ENCODE peak calls at places on chromosomes 5 and 9, in six cellular contexts. One of them, this sample, is unnamed.

GRCh38 chr9:132896906-132897305 is 18.2 kb downstream of the SPACA9 start:
- DNase-seq in esophagus muscularis mucosa: no peak
- DNase-seq in keratinocyte: no peak
- DNase-seq in gastrocnemius medialis: no peak
- DNase-seq in epithelial cell of esophagus: no peak
- DNase-seq in AG04450: no peak
- DNase-seq in this sample: no peak

GRCh38 chr5:61824396-61824795 is 481.6 kb upstream of the KIF2A start:
- DNase-seq in keratinocyte: no peak
- DNase-seq in esophagus muscularis mucosa: peak
- DNase-seq in gastrocnemius medialis: no peak
- DNase-seq in epithelial cell of esophagus: peak
- DNase-seq in AG04450: no peak
- DNase-seq in this sample: no peak

GRCh38 chr9:7653262-7653661 is 146.3 kb downstream of the DMAC1 start:
- DNase-seq in epithelial cell of esophagus: no peak
- DNase-seq in gastrocnemius medialis: no peak
- DNase-seq in keratinocyte: no peak
- DNase-seq in AG04450: no peak
- DNase-seq in esophagus muscularis mucosa: no peak
- DNase-seq in this sample: no peak

GRCh38 chr9:133257398-133258053 is 17.5 kb downstream of the ABO start:
- DNase-seq in epithelial cell of esophagus: no peak
- DNase-seq in gastrocnemius medialis: no peak
- DNase-seq in keratinocyte: no peak
- DNase-seq in AG04450: no peak
- DNase-seq in esophagus muscularis mucosa: no peak
- DNase-seq in this sample: no peak

GRCh38 chr5:7904170-7904569 is 35.2 kb downstream of the MTRR start:
- DNase-seq in keratinocyte: peak
- DNase-seq in AG04450: peak
- DNase-seq in gastrocnemius medialis: no peak
- DNase-seq in esophagus muscularis mucosa: no peak
- DNase-seq in epithelial cell of esophagus: peak
- DNase-seq in this sample: no peak

GRCh38 chr5:90956511-90956910 is 397.9 kb downstream of the ADGRV1 start:
- DNase-seq in keratinocyte: no peak
- DNase-seq in esophagus muscularis mucosa: no peak
- DNase-seq in gastrocnemius medialis: no peak
- DNase-seq in AG04450: no peak
- DNase-seq in epithelial cell of esophagus: no peak
- DNase-seq in this sample: no peak

GRCh38 chr9:130857864-130858730 is 23.0 kb downstream of the ABL1 start:
- DNase-seq in gastrocnemius medialis: peak
- DNase-seq in epithelial cell of esophagus: peak
- DNase-seq in keratinocyte: no peak
- DNase-seq in esophagus muscularis mucosa: no peak
- DNase-seq in AG04450: peak
- DNase-seq in this sample: no peak

GRCh38 chr5:90461303-90461702 is 13.3 kb downstream of the MBLAC2 start:
- DNase-seq in gastrocnemius medialis: no peak
- DNase-seq in epithelial cell of esophagus: no peak
- DNase-seq in esophagus muscularis mucosa: no peak
- DNase-seq in AG04450: no peak
- DNase-seq in keratinocyte: no peak
- DNase-seq in this sample: no peak

GRCh38 chr9:17531642-17532254 is 47.1 kb upstream of the SH3GL2 start:
- DNase-seq in epithelial cell of esophagus: peak
- DNase-seq in keratinocyte: peak
- DNase-seq in esophagus muscularis mucosa: peak
- DNase-seq in gastrocnemius medialis: no peak
- DNase-seq in AG04450: peak
- DNase-seq in this sample: peak

GRCh38 chr5:139635606-139636206 is 12.4 kb upstream of the CXXC5 start:
- DNase-seq in AG04450: peak
- DNase-seq in gastrocnemius medialis: peak
- DNase-seq in esophagus muscularis mucosa: peak
- DNase-seq in keratinocyte: no peak
- DNase-seq in epithelial cell of esophagus: peak
- DNase-seq in this sample: peak

DNA sequence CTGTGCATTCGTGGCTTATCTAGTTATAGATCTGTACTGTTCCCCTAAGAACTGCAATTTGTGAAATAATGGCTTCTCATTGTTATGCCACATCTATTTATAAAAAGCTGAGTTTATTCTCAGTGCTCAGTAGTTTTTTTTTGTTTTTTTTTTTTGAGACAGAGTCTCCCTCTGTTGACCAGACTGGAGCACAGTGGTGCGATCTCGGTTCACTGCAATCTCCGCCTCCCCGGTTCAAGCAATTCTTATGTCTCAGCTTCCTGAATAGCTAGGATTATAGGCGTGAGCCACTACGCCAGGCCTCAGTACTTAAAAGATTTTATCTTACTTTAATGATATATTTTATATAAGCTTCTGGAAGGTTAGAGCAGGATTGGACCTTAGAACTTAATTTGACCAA is 19.0 kb downstream of the SEC61B start:
- DNase-seq in esophagus muscularis mucosa: no peak
- DNase-seq in AG04450: no peak
- DNase-seq in epithelial cell of esophagus: no peak
- DNase-seq in gastrocnemius medialis: no peak
- DNase-seq in keratinocyte: no peak
- DNase-seq in this sample: no peak
- TF ChIP-seq CTCF in esophagus muscularis mucosa: no peak
- TF ChIP-seq CTCF in AG04450: peak
- TF ChIP-seq CTCF in epithelial cell of esophagus: no peak
- TF ChIP-seq CTCF in gastrocnemius medialis: no peak
- TF ChIP-seq CTCF in keratinocyte: no peak
- TF ChIP-seq CTCF in this sample: no peak

DNA sequence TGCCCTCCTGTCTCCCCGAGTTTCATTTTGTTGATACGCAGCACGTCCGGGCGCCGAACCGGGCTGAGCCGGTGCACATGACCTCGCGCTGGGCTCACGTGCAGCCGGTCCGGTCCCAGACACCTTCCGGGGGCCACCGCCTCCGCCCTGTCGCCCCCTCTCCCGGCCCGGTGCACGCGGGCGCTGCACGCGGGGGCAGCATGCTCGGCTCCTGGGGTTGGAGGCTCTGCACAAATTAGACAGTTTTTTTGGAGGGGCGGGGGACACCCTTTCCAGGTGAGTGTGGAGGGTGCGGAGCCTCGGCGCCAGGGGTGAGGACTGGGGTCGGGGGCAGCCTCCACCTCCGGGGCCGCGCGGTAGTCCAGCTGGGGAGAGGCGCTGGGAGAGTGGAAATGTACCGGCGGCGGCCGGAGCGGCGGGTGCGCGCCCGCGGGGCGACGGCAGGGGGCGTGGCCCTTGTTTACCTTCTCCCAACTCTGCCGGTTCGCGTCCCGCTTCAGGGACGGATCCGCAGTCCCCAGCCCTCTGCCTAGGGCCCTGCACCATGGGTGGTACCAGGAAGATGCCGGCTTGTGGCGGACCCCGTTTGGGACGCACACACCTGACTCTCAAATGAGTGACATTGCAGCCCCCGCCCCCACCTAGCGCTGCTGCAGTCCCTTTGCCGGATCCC is 1.1 kb downstream of the JADE2 start:
- DNase-seq in AG04450: no peak
- DNase-seq in esophagus muscularis mucosa: peak
- DNase-seq in gastrocnemius medialis: peak
- DNase-seq in keratinocyte: no peak
- DNase-seq in epithelial cell of esophagus: peak
- DNase-seq in this sample: peak
- TF ChIP-seq CTCF in AG04450: peak
- TF ChIP-seq CTCF in esophagus muscularis mucosa: peak
- TF ChIP-seq CTCF in gastrocnemius medialis: peak
- TF ChIP-seq CTCF in keratinocyte: peak
- TF ChIP-seq CTCF in epithelial cell of esophagus: peak
- TF ChIP-seq CTCF in this sample: peak

GRCh38 chr9:93379051-93379450 is 72.4 kb upstream of the FAM120A start:
- DNase-seq in esophagus muscularis mucosa: no peak
- DNase-seq in keratinocyte: no peak
- DNase-seq in gastrocnemius medialis: no peak
- DNase-seq in epithelial cell of esophagus: no peak
- DNase-seq in AG04450: no peak
- DNase-seq in this sample: no peak
- TF ChIP-seq CTCF in esophagus muscularis mucosa: no peak
- TF ChIP-seq CTCF in keratinocyte: peak
- TF ChIP-seq CTCF in gastrocnemius medialis: no peak
- TF ChIP-seq CTCF in epithelial cell of esophagus: no peak
- TF ChIP-seq CTCF in AG04450: peak
- TF ChIP-seq CTCF in this sample: peak

DNA sequence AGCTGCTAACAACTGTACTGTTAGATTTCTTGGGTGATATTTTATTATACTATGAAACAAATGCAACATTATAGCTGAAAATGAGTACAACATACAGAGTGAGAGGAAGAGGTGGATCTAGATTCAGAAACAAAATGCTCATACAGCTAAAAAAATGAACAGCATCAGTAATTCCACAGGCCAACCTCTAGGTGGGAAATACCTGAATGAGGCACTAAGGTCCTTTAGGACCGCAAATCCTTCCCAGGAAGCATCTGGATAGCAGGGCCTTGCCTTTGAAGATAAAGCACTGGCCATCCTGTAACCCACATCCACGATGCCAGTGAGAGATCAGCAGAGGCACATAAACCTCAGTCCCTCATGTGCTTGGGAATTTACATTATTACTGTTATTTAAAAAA is 310.8 kb downstream of the YTHDC2 start:
- DNase-seq in epithelial cell of esophagus: no peak
- DNase-seq in keratinocyte: no peak
- DNase-seq in esophagus muscularis mucosa: no peak
- DNase-seq in AG04450: no peak
- DNase-seq in gastrocnemius medialis: no peak
- DNase-seq in this sample: no peak
- TF ChIP-seq CTCF in epithelial cell of esophagus: no peak
- TF ChIP-seq CTCF in keratinocyte: no peak
- TF ChIP-seq CTCF in esophagus muscularis mucosa: no peak
- TF ChIP-seq CTCF in AG04450: no peak
- TF ChIP-seq CTCF in gastrocnemius medialis: no peak
- TF ChIP-seq CTCF in this sample: peak